ENCODE peak calls at places on chromosomes 11 and 22, in seven cellular contexts. One of them, this sample, is unnamed.

GRCh38 chr22:23565942-23566715 is 14.0 kb downstream of the IGLL1 start:
- DNase-seq in cardiac fibroblast: no peak
- DNase-seq in ovary: peak; percentile 42
- DNase-seq in keratinocyte: no peak
- DNase-seq in AG04450: no peak
- DNase-seq in A549: no peak
- DNase-seq in epithelial cell of esophagus: no peak
- DNase-seq in this sample: no peak

GRCh38 chr11:45060707-45061106 is 85.7 kb upstream of the PRDM11 start:
- DNase-seq in epithelial cell of esophagus: no peak
- DNase-seq in ovary: no peak
- DNase-seq in keratinocyte: no peak
- DNase-seq in A549: no peak
- DNase-seq in cardiac fibroblast: no peak
- DNase-seq in AG04450: no peak
- DNase-seq in this sample: no peak

GRCh38 chr11:96061730-96062524 is 138.0 kb upstream of the MTMR2 start:
- DNase-seq in epithelial cell of esophagus: peak; percentile 59
- DNase-seq in cardiac fibroblast: peak; percentile 52
- DNase-seq in keratinocyte: no peak
- DNase-seq in A549: no peak
- DNase-seq in ovary: no peak
- DNase-seq in AG04450: no peak
- DNase-seq in this sample: no peak

GRCh38 chr22:44348963-44349950 is 36.5 kb upstream of the SHISAL1 start:
- DNase-seq in ovary: peak; percentile 86
- DNase-seq in keratinocyte: no peak
- DNase-seq in A549: no peak
- DNase-seq in AG04450: no peak
- DNase-seq in cardiac fibroblast: no peak
- DNase-seq in epithelial cell of esophagus: no peak
- DNase-seq in this sample: no peak

GRCh38 chr11:47705722-47706121 is 9.4 kb downstream of the AGBL2 start:
- DNase-seq in keratinocyte: no peak
- DNase-seq in ovary: no peak
- DNase-seq in AG04450: no peak
- DNase-seq in epithelial cell of esophagus: no peak
- DNase-seq in cardiac fibroblast: no peak
- DNase-seq in A549: no peak
- DNase-seq in this sample: no peak

GRCh38 chr11:6229911-6230310 is 4.5 kb downstream of the FHIP1B start:
- DNase-seq in ovary: no peak
- DNase-seq in cardiac fibroblast: no peak
- DNase-seq in epithelial cell of esophagus: no peak
- DNase-seq in A549: no peak
- DNase-seq in keratinocyte: no peak
- DNase-seq in AG04450: no peak
- DNase-seq in this sample: no peak

GRCh38 chr11:128476729-128477128 is 110.6 kb downstream of the ETS1 start:
- DNase-seq in A549: no peak
- DNase-seq in ovary: no peak
- DNase-seq in epithelial cell of esophagus: no peak
- DNase-seq in cardiac fibroblast: no peak
- DNase-seq in AG04450: no peak
- DNase-seq in keratinocyte: no peak
- DNase-seq in this sample: no peak

GRCh38 chr11:76808158-76808557 is 25.0 kb downstream of the TSKU start:
- DNase-seq in epithelial cell of esophagus: no peak
- DNase-seq in AG04450: no peak
- DNase-seq in cardiac fibroblast: no peak
- DNase-seq in A549: no peak
- DNase-seq in ovary: no peak
- DNase-seq in keratinocyte: no peak
- DNase-seq in this sample: no peak

GRCh38 chr11:121482231-121483129 is 29.7 kb upstream of the SORL1-AS1 start:
- DNase-seq in ovary: no peak
- DNase-seq in cardiac fibroblast: peak; percentile 7
- DNase-seq in A549: no peak
- DNase-seq in AG04450: no peak
- DNase-seq in epithelial cell of esophagus: peak; percentile 28
- DNase-seq in keratinocyte: no peak
- DNase-seq in this sample: no peak

GRCh38 chr11:128621491-128622136 is 34.3 kb upstream of the ETS1 start:
- DNase-seq in cardiac fibroblast: peak; percentile 99
- DNase-seq in keratinocyte: no peak
- DNase-seq in ovary: no peak
- DNase-seq in A549: no peak
- DNase-seq in AG04450: peak; percentile 83
- DNase-seq in epithelial cell of esophagus: peak; percentile 36
- DNase-seq in this sample: peak; percentile 83

GRCh38 chr22:33873186-33873585 is 47.1 kb downstream of the LARGE1 start:
- DNase-seq in AG04450: no peak
- DNase-seq in cardiac fibroblast: no peak
- DNase-seq in epithelial cell of esophagus: no peak
- DNase-seq in keratinocyte: no peak
- DNase-seq in A549: no peak
- DNase-seq in ovary: peak; percentile 22
- DNase-seq in this sample: no peak

GRCh38 chr11:116821050-116821918 is 1.8 kb downstream of the APOA4 start:
- DNase-seq in AG04450: no peak
- DNase-seq in A549: no peak
- DNase-seq in keratinocyte: no peak
- DNase-seq in epithelial cell of esophagus: no peak
- DNase-seq in ovary: no peak
- DNase-seq in cardiac fibroblast: no peak
- DNase-seq in this sample: no peak

GRCh38 chr11:100981196-100981824 is 148.3 kb downstream of the PGR start:
- DNase-seq in keratinocyte: no peak
- DNase-seq in epithelial cell of esophagus: peak; percentile 63
- DNase-seq in A549: no peak
- DNase-seq in AG04450: no peak
- DNase-seq in cardiac fibroblast: no peak
- DNase-seq in ovary: peak; percentile 9
- DNase-seq in this sample: no peak

GRCh38 chr22:19629331-19629719 is 85.0 kb upstream of the SEPTIN5 start:
- DNase-seq in keratinocyte: no peak
- DNase-seq in AG04450: no peak
- DNase-seq in epithelial cell of esophagus: no peak
- DNase-seq in ovary: no peak
- DNase-seq in A549: no peak
- DNase-seq in cardiac fibroblast: no peak
- DNase-seq in this sample: no peak

GRCh38 chr22:30609260-30610185 is 2.5 kb downstream of the TCN2 start:
- DNase-seq in ovary: peak; percentile 41
- DNase-seq in AG04450: peak; percentile 55
- DNase-seq in epithelial cell of esophagus: peak; percentile 86
- DNase-seq in A549: peak; percentile 78
- DNase-seq in keratinocyte: no peak
- DNase-seq in cardiac fibroblast: peak; percentile 83
- DNase-seq in this sample: peak; percentile 66

GRCh38 chr22:17091851-17092250 is 7.1 kb downstream of the IL17RA start:
- DNase-seq in keratinocyte: no peak
- DNase-seq in AG04450: no peak
- DNase-seq in cardiac fibroblast: no peak
- DNase-seq in epithelial cell of esophagus: no peak
- DNase-seq in ovary: no peak
- DNase-seq in A549: no peak
- DNase-seq in this sample: no peak

GRCh38 chr11:95279921-95280861 is 49.2 kb upstream of the SESN3 start:
- DNase-seq in cardiac fibroblast: no peak
- DNase-seq in AG04450: no peak
- DNase-seq in keratinocyte: no peak
- DNase-seq in ovary: peak; percentile 18
- DNase-seq in A549: no peak
- DNase-seq in epithelial cell of esophagus: peak; percentile 40
- DNase-seq in this sample: no peak

GRCh38 chr22:42343551-42344081 is 73.2 kb upstream of the TCF20 start:
- DNase-seq in cardiac fibroblast: no peak
- DNase-seq in A549: no peak
- DNase-seq in epithelial cell of esophagus: no peak
- DNase-seq in keratinocyte: no peak
- DNase-seq in ovary: peak; percentile 38
- DNase-seq in AG04450: no peak
- DNase-seq in this sample: no peak

GRCh38 chr22:46538816-46539163 is 1.4 kb upstream of the CELSR1 start:
- DNase-seq in ovary: no peak
- DNase-seq in keratinocyte: no peak
- DNase-seq in AG04450: no peak
- DNase-seq in cardiac fibroblast: peak; percentile 59
- DNase-seq in A549: no peak
- DNase-seq in epithelial cell of esophagus: peak; percentile 83
- DNase-seq in this sample: no peak

GRCh38 chr11:119179983-119180382 is 5.3 kb upstream of the NHERF4 start:
- DNase-seq in A549: no peak
- DNase-seq in keratinocyte: no peak
- DNase-seq in ovary: no peak
- DNase-seq in cardiac fibroblast: no peak
- DNase-seq in epithelial cell of esophagus: no peak
- DNase-seq in AG04450: no peak
- DNase-seq in this sample: no peak

GRCh38 chr11:115462004-115462541 is 42.1 kb downstream of the CADM1 start:
- DNase-seq in ovary: no peak
- DNase-seq in cardiac fibroblast: no peak
- DNase-seq in epithelial cell of esophagus: no peak
- DNase-seq in keratinocyte: no peak
- DNase-seq in AG04450: no peak
- DNase-seq in A549: no peak
- DNase-seq in this sample: no peak

GRCh38 chr11:12537778-12538401 is 136.3 kb upstream of the TEAD1 start:
- DNase-seq in cardiac fibroblast: peak; percentile 18
- DNase-seq in epithelial cell of esophagus: no peak
- DNase-seq in keratinocyte: no peak
- DNase-seq in A549: no peak
- DNase-seq in ovary: peak; percentile 24
- DNase-seq in AG04450: no peak
- DNase-seq in this sample: no peak

GRCh38 chr11:9273430-9274336 is 8.5 kb upstream of the DENND5A start:
- DNase-seq in cardiac fibroblast: peak; percentile 78
- DNase-seq in A549: no peak
- DNase-seq in ovary: no peak
- DNase-seq in epithelial cell of esophagus: peak; percentile 64
- DNase-seq in AG04450: no peak
- DNase-seq in keratinocyte: no peak
- DNase-seq in this sample: no peak

GRCh38 chr11:61294717-61295595 is at the start of gene VWCE:
- DNase-seq in AG04450: no peak
- DNase-seq in keratinocyte: no peak
- DNase-seq in cardiac fibroblast: peak; percentile 37
- DNase-seq in A549: peak; percentile 62
- DNase-seq in epithelial cell of esophagus: peak; percentile 60
- DNase-seq in ovary: peak; percentile 75
- DNase-seq in this sample: no peak
- H3K4me3 ChIP-seq in AG04450: peak within 1 kb of the TSS; percentile 65
- H3K4me3 ChIP-seq in keratinocyte: peak within 1 kb of the TSS; percentile 50
- H3K4me3 ChIP-seq in cardiac fibroblast: peak within 1 kb of the TSS; percentile 55
- H3K4me3 ChIP-seq in A549: peak within 1 kb of the TSS; percentile 61
- H3K4me3 ChIP-seq in epithelial cell of esophagus: peak within 1 kb of the TSS; percentile 60
- H3K4me3 ChIP-seq in ovary: peak within 1 kb of the TSS; percentile 59
- H3K4me3 ChIP-seq in this sample: peak within 1 kb of the TSS; percentile 44

DNA sequence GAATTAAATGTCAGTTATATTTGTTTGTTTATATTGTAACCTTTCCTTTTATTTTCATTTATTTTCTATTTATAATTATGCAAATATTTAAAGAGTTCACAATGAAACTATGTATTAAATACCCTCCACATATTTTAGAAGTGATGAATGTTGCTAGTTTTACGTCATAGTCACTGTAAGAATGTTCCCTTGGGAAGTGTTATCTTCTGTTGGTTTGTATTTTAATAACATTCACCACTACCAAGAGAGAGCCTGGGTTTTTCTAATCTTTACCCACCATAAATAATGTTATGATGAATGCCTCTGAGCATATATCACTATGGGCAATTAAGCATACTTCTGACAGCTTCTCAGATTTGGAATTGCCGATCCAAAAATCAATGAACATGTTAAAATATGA is 80.7 kb downstream of the GGT1 start:
- DNase-seq in keratinocyte: no peak
- DNase-seq in ovary: no peak
- DNase-seq in A549: no peak
- DNase-seq in AG04450: peak; percentile 39
- DNase-seq in cardiac fibroblast: peak; percentile 94
- DNase-seq in epithelial cell of esophagus: no peak
- DNase-seq in this sample: peak; percentile 10
- TF ChIP-seq CTCF in keratinocyte: no peak
- TF ChIP-seq CTCF in ovary: no peak
- TF ChIP-seq CTCF in A549: no peak
- TF ChIP-seq CTCF in AG04450: no peak
- TF ChIP-seq CTCF in cardiac fibroblast: no peak
- TF ChIP-seq CTCF in epithelial cell of esophagus: no peak
- TF ChIP-seq CTCF in this sample: no peak

DNA sequence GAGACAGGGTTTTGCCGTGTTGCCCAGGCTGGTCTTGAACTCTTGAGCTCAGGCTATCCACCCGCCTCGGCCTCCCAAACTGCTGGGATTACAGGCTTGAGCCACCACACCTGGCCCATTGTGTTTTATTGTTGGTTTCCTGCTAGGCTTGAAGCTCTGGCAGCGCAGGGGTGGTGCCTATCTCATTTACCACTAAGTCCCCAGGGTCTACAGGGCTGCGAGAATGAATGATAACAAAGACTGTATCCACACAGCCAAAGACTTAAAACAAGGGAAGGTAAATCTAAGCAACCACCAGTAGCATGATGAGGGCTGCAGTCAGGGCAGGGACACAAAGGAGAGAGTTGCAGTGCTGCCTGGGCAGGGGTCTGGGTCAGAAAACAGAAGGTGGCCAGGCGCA is 37.3 kb upstream of the XBP1 start:
- DNase-seq in cardiac fibroblast: no peak
- DNase-seq in AG04450: no peak
- DNase-seq in ovary: no peak
- DNase-seq in epithelial cell of esophagus: no peak
- DNase-seq in keratinocyte: no peak
- DNase-seq in A549: no peak
- DNase-seq in this sample: no peak
- H3K4me3 ChIP-seq in cardiac fibroblast: no peak overlapping the region
- H3K4me3 ChIP-seq in AG04450: no peak overlapping the region
- H3K4me3 ChIP-seq in ovary: no peak overlapping the region
- H3K4me3 ChIP-seq in epithelial cell of esophagus: no peak overlapping the region
- H3K4me3 ChIP-seq in keratinocyte: no peak overlapping the region
- H3K4me3 ChIP-seq in A549: no peak overlapping the region
- H3K4me3 ChIP-seq in this sample: no peak overlapping the region

GRCh38 chr11:114027396-114027795 is 32.1 kb upstream of the ZBTB16 start:
- DNase-seq in AG04450: no peak
- DNase-seq in keratinocyte: no peak
- DNase-seq in cardiac fibroblast: no peak
- DNase-seq in A549: no peak
- DNase-seq in epithelial cell of esophagus: no peak
- DNase-seq in ovary: no peak
- DNase-seq in this sample: no peak

GRCh38 chr11:114025329-114025907 is 34.1 kb upstream of the ZBTB16 start:
- DNase-seq in ovary: no peak
- DNase-seq in A549: no peak
- DNase-seq in epithelial cell of esophagus: peak; percentile 8
- DNase-seq in AG04450: no peak
- DNase-seq in cardiac fibroblast: no peak
- DNase-seq in keratinocyte: no peak
- DNase-seq in this sample: no peak

GRCh38 chr11:114026355-114026754 is 33.2 kb upstream of the ZBTB16 start:
- DNase-seq in AG04450: no peak
- DNase-seq in keratinocyte: no peak
- DNase-seq in ovary: no peak
- DNase-seq in cardiac fibroblast: peak; percentile 40
- DNase-seq in A549: no peak
- DNase-seq in epithelial cell of esophagus: no peak
- DNase-seq in this sample: no peak

GRCh38 chr11:114031599-114032320 is 27.8 kb upstream of the ZBTB16 start:
- DNase-seq in A549: no peak
- DNase-seq in AG04450: no peak
- DNase-seq in cardiac fibroblast: no peak
- DNase-seq in epithelial cell of esophagus: no peak
- DNase-seq in ovary: no peak
- DNase-seq in keratinocyte: no peak
- DNase-seq in this sample: no peak

GRCh38 chr11:114027941-114028340 is 31.6 kb upstream of the ZBTB16 start:
- DNase-seq in keratinocyte: no peak
- DNase-seq in epithelial cell of esophagus: no peak
- DNase-seq in AG04450: no peak
- DNase-seq in A549: no peak
- DNase-seq in cardiac fibroblast: peak; percentile 38
- DNase-seq in ovary: no peak
- DNase-seq in this sample: no peak
- TF ChIP-seq CTCF in keratinocyte: no peak
- TF ChIP-seq CTCF in epithelial cell of esophagus: peak; percentile 6
- TF ChIP-seq CTCF in AG04450: no peak
- TF ChIP-seq CTCF in A549: no peak
- TF ChIP-seq CTCF in cardiac fibroblast: peak; percentile 22
- TF ChIP-seq CTCF in ovary: no peak
- TF ChIP-seq CTCF in this sample: peak; percentile 4